ENCODE peak calls at places on chromosomes 13 and 19, in nine cellular contexts. One of them, this sample, is unnamed.

GRCh38 chr13:103308700-103309099 is 242.5 kb upstream of the SLC10A2 start:
- DNase-seq in Peyer's patch: no peak
- DNase-seq in A549: no peak
- DNase-seq in tibial nerve: no peak
- DNase-seq in HCT116: no peak
- DNase-seq in gastrocnemius medialis: no peak
- DNase-seq in IMR-90: no peak
- DNase-seq in transverse colon: no peak
- DNase-seq in heart left ventricle: no peak
- DNase-seq in this sample: no peak

GRCh38 chr19:610071-610800 is 20.6 kb downstream of the HCN2 start:
- DNase-seq in A549: no peak
- DNase-seq in gastrocnemius medialis: no peak
- DNase-seq in transverse colon: peak; percentile 52
- DNase-seq in heart left ventricle: no peak
- DNase-seq in Peyer's patch: peak; percentile 69
- DNase-seq in HCT116: no peak
- DNase-seq in IMR-90: no peak
- DNase-seq in tibial nerve: no peak
- DNase-seq in this sample: no peak

GRCh38 chr19:7970716-7971448 is 27.4 kb upstream of the TIMM44 start:
- DNase-seq in A549: peak; percentile 39
- DNase-seq in gastrocnemius medialis: peak; percentile 35
- DNase-seq in transverse colon: peak; percentile 18
- DNase-seq in heart left ventricle: no peak
- DNase-seq in IMR-90: peak; percentile 28
- DNase-seq in HCT116: peak; percentile 8
- DNase-seq in tibial nerve: no peak
- DNase-seq in Peyer's patch: no peak
- DNase-seq in this sample: no peak

GRCh38 chr13:24741016-24741662 is 22.8 kb upstream of the RNF17 start:
- DNase-seq in heart left ventricle: no peak
- DNase-seq in gastrocnemius medialis: no peak
- DNase-seq in Peyer's patch: no peak
- DNase-seq in A549: no peak
- DNase-seq in transverse colon: no peak
- DNase-seq in IMR-90: no peak
- DNase-seq in tibial nerve: no peak
- DNase-seq in HCT116: no peak
- DNase-seq in this sample: no peak

GRCh38 chr19:33712268-33712667 is 84.4 kb upstream of the KCTD15 start:
- DNase-seq in tibial nerve: no peak
- DNase-seq in Peyer's patch: no peak
- DNase-seq in gastrocnemius medialis: no peak
- DNase-seq in HCT116: no peak
- DNase-seq in A549: no peak
- DNase-seq in IMR-90: no peak
- DNase-seq in heart left ventricle: no peak
- DNase-seq in transverse colon: no peak
- DNase-seq in this sample: no peak

GRCh38 chr19:8900421-8900820 is 68.2 kb downstream of the MBD3L1 start:
- DNase-seq in gastrocnemius medialis: no peak
- DNase-seq in transverse colon: no peak
- DNase-seq in Peyer's patch: no peak
- DNase-seq in heart left ventricle: no peak
- DNase-seq in IMR-90: no peak
- DNase-seq in tibial nerve: no peak
- DNase-seq in A549: no peak
- DNase-seq in HCT116: no peak
- DNase-seq in this sample: no peak

GRCh38 chr19:1063030-1063908 is 3.7 kb upstream of the ARHGAP45 start:
- DNase-seq in heart left ventricle: no peak
- DNase-seq in transverse colon: no peak
- DNase-seq in IMR-90: no peak
- DNase-seq in A549: no peak
- DNase-seq in HCT116: peak; percentile 78
- DNase-seq in tibial nerve: no peak
- DNase-seq in Peyer's patch: no peak
- DNase-seq in gastrocnemius medialis: no peak
- DNase-seq in this sample: no peak

GRCh38 chr13:47723898-47724297 is 277.2 kb downstream of the SUCLA2 start:
- DNase-seq in heart left ventricle: no peak
- DNase-seq in transverse colon: no peak
- DNase-seq in A549: no peak
- DNase-seq in IMR-90: no peak
- DNase-seq in Peyer's patch: no peak
- DNase-seq in HCT116: no peak
- DNase-seq in gastrocnemius medialis: no peak
- DNase-seq in tibial nerve: no peak
- DNase-seq in this sample: no peak

GRCh38 chr19:28021316-28022185 is 1191.4 kb downstream of the UQCRFS1 start:
- DNase-seq in HCT116: no peak
- DNase-seq in A549: no peak
- DNase-seq in heart left ventricle: no peak
- DNase-seq in IMR-90: no peak
- DNase-seq in tibial nerve: no peak
- DNase-seq in transverse colon: no peak
- DNase-seq in Peyer's patch: no peak
- DNase-seq in gastrocnemius medialis: no peak
- DNase-seq in this sample: no peak

GRCh38 chr13:97911311-97912138 is 42.0 kb upstream of the IPO5 start:
- DNase-seq in heart left ventricle: no peak
- DNase-seq in tibial nerve: no peak
- DNase-seq in gastrocnemius medialis: no peak
- DNase-seq in Peyer's patch: no peak
- DNase-seq in IMR-90: peak; percentile 32
- DNase-seq in A549: peak; percentile 17
- DNase-seq in transverse colon: no peak
- DNase-seq in HCT116: peak; percentile 21
- DNase-seq in this sample: no peak

GRCh38 chr13:98556968-98557591 is 19.8 kb downstream of the STK24 start:
- DNase-seq in Peyer's patch: no peak
- DNase-seq in heart left ventricle: no peak
- DNase-seq in transverse colon: no peak
- DNase-seq in A549: no peak
- DNase-seq in gastrocnemius medialis: no peak
- DNase-seq in IMR-90: peak; percentile 32
- DNase-seq in HCT116: no peak
- DNase-seq in tibial nerve: no peak
- DNase-seq in this sample: no peak

GRCh38 chr19:55173717-55174409 is 6.2 kb downstream of the SYT5 start:
- DNase-seq in A549: peak; percentile 95
- DNase-seq in Peyer's patch: no peak
- DNase-seq in heart left ventricle: peak; percentile 61
- DNase-seq in IMR-90: peak; percentile 43
- DNase-seq in gastrocnemius medialis: no peak
- DNase-seq in transverse colon: peak; percentile 61
- DNase-seq in tibial nerve: no peak
- DNase-seq in HCT116: peak; percentile 75
- DNase-seq in this sample: no peak

GRCh38 chr19:14478113-14478545 is 3.0 kb upstream of the PTGER1 start:
- DNase-seq in gastrocnemius medialis: no peak
- DNase-seq in heart left ventricle: no peak
- DNase-seq in A549: no peak
- DNase-seq in Peyer's patch: no peak
- DNase-seq in IMR-90: no peak
- DNase-seq in HCT116: no peak
- DNase-seq in transverse colon: no peak
- DNase-seq in tibial nerve: no peak
- DNase-seq in this sample: no peak

GRCh38 chr19:55641376-55642152 is 762 bp downstream of the ZNF580 start:
- DNase-seq in HCT116: no peak
- DNase-seq in Peyer's patch: peak; percentile 52
- DNase-seq in IMR-90: peak; percentile 18
- DNase-seq in heart left ventricle: no peak
- DNase-seq in A549: peak; percentile 68
- DNase-seq in tibial nerve: no peak
- DNase-seq in transverse colon: no peak
- DNase-seq in gastrocnemius medialis: no peak
- DNase-seq in this sample: no peak

GRCh38 chr13:29975287-29975686 is 124.9 kb upstream of the UBL3 start:
- DNase-seq in HCT116: no peak
- DNase-seq in gastrocnemius medialis: no peak
- DNase-seq in A549: no peak
- DNase-seq in IMR-90: no peak
- DNase-seq in transverse colon: no peak
- DNase-seq in Peyer's patch: no peak
- DNase-seq in heart left ventricle: no peak
- DNase-seq in tibial nerve: no peak
- DNase-seq in this sample: no peak

GRCh38 chr13:106804996-106805395 is 237.1 kb upstream of the ARGLU1 start:
- DNase-seq in gastrocnemius medialis: no peak
- DNase-seq in HCT116: no peak
- DNase-seq in tibial nerve: no peak
- DNase-seq in A549: no peak
- DNase-seq in IMR-90: no peak
- DNase-seq in heart left ventricle: no peak
- DNase-seq in transverse colon: no peak
- DNase-seq in Peyer's patch: no peak
- DNase-seq in this sample: no peak

DNA sequence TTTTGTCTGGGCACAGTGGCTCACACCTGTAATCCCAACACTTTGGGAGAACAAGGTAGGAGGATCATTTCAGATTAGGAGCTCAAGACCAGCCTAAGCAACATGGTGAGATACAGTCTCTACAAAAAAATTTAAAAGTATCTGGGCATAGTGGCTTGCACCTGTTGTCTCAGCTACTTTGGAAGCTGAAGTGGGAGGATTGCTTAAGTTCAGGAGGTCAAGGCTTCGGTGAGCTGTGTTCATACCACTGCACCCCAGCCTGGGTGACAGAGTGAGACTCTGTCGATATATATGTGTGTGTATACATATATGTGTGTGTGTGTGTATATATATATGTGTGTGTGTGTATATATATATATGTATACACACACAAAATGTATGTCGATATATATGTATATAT is 833.0 kb downstream of the PCDH9 start:
- DNase-seq in transverse colon: no peak
- DNase-seq in gastrocnemius medialis: no peak
- DNase-seq in A549: no peak
- DNase-seq in Peyer's patch: no peak
- DNase-seq in heart left ventricle: no peak
- DNase-seq in tibial nerve: no peak
- DNase-seq in IMR-90: no peak
- DNase-seq in HCT116: no peak
- DNase-seq in this sample: no peak
- TF ChIP-seq POLR2A in transverse colon: no peak
- TF ChIP-seq POLR2A in gastrocnemius medialis: no peak
- TF ChIP-seq POLR2A in A549: no peak
- TF ChIP-seq POLR2A in Peyer's patch: no peak
- TF ChIP-seq POLR2A in heart left ventricle: no peak
- TF ChIP-seq POLR2A in tibial nerve: no peak
- TF ChIP-seq POLR2A in IMR-90: no peak
- TF ChIP-seq POLR2A in HCT116: no peak
- TF ChIP-seq POLR2A in this sample: no peak

DNA sequence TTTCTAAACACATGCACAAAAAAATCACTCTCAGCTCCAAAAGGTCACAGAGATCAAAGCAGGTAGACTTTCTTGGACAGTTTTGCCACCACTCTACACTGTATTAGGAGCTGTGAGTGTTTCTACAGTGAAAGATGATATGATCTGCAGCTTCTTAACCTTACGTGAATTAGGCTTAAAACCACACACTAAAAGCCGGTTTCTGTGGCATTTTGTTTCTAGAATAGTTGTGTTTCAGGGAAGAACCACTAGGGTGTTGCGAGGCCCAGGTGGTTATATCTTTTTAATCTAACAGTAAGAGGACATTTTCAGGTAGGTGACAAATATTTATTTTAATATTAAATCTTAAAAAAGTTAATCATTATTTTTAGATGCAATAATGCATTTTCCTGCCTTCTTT is 216.4 kb downstream of the KLF5 start:
- DNase-seq in heart left ventricle: no peak
- DNase-seq in tibial nerve: no peak
- DNase-seq in A549: no peak
- DNase-seq in gastrocnemius medialis: no peak
- DNase-seq in transverse colon: no peak
- DNase-seq in HCT116: no peak
- DNase-seq in Peyer's patch: no peak
- DNase-seq in IMR-90: no peak
- DNase-seq in this sample: no peak
- TF ChIP-seq CTCF in heart left ventricle: no peak
- TF ChIP-seq CTCF in tibial nerve: no peak
- TF ChIP-seq CTCF in A549: no peak
- TF ChIP-seq CTCF in gastrocnemius medialis: no peak
- TF ChIP-seq CTCF in transverse colon: no peak
- TF ChIP-seq CTCF in HCT116: no peak
- TF ChIP-seq CTCF in Peyer's patch: no peak
- TF ChIP-seq CTCF in IMR-90: no peak
- TF ChIP-seq CTCF in this sample: no peak

GRCh38 chr13:110397445-110397844 is 90.4 kb downstream of the COL4A2 start:
- DNase-seq in A549: no peak
- DNase-seq in transverse colon: no peak
- DNase-seq in IMR-90: peak; percentile 85
- DNase-seq in HCT116: no peak
- DNase-seq in Peyer's patch: no peak
- DNase-seq in tibial nerve: no peak
- DNase-seq in heart left ventricle: no peak
- DNase-seq in gastrocnemius medialis: no peak
- DNase-seq in this sample: peak; percentile 39

GRCh38 chr13:110398564-110399507 is 91.8 kb downstream of the COL4A2 start:
- DNase-seq in transverse colon: no peak
- DNase-seq in A549: no peak
- DNase-seq in tibial nerve: no peak
- DNase-seq in heart left ventricle: no peak
- DNase-seq in IMR-90: peak; percentile 72
- DNase-seq in Peyer's patch: no peak
- DNase-seq in gastrocnemius medialis: no peak
- DNase-seq in HCT116: no peak
- DNase-seq in this sample: no peak

GRCh38 chr13:110394371-110394841 is 87.3 kb downstream of the COL4A2 start:
- DNase-seq in A549: no peak
- DNase-seq in IMR-90: peak; percentile 94
- DNase-seq in HCT116: no peak
- DNase-seq in transverse colon: no peak
- DNase-seq in tibial nerve: no peak
- DNase-seq in Peyer's patch: no peak
- DNase-seq in heart left ventricle: no peak
- DNase-seq in gastrocnemius medialis: no peak
- DNase-seq in this sample: no peak

GRCh38 chr13:110396476-110396875 is 89.4 kb downstream of the COL4A2 start:
- DNase-seq in tibial nerve: no peak
- DNase-seq in A549: no peak
- DNase-seq in IMR-90: no peak
- DNase-seq in transverse colon: no peak
- DNase-seq in heart left ventricle: no peak
- DNase-seq in HCT116: no peak
- DNase-seq in gastrocnemius medialis: no peak
- DNase-seq in Peyer's patch: no peak
- DNase-seq in this sample: no peak

GRCh38 chr13:110396913-110397379 is 89.9 kb downstream of the COL4A2 start:
- DNase-seq in transverse colon: peak; percentile 77
- DNase-seq in A549: no peak
- DNase-seq in IMR-90: peak; percentile 100
- DNase-seq in Peyer's patch: peak; percentile 38
- DNase-seq in heart left ventricle: peak; percentile 82
- DNase-seq in HCT116: no peak
- DNase-seq in tibial nerve: peak; percentile 87
- DNase-seq in gastrocnemius medialis: peak; percentile 89
- DNase-seq in this sample: peak; percentile 97
- TF ChIP-seq POLR2A in transverse colon: no peak
- TF ChIP-seq POLR2A in A549: no peak
- TF ChIP-seq POLR2A in IMR-90: no peak
- TF ChIP-seq POLR2A in Peyer's patch: no peak
- TF ChIP-seq POLR2A in heart left ventricle: peak; percentile 31
- TF ChIP-seq POLR2A in HCT116: no peak
- TF ChIP-seq POLR2A in tibial nerve: peak; percentile 38
- TF ChIP-seq POLR2A in gastrocnemius medialis: peak; percentile 3
- TF ChIP-seq POLR2A in this sample: no peak

GRCh38 chr19:18675779-18676178 is 7.7 kb upstream of the CRTC1 start:
- DNase-seq in heart left ventricle: no peak
- DNase-seq in IMR-90: no peak
- DNase-seq in HCT116: peak; percentile 10
- DNase-seq in Peyer's patch: no peak
- DNase-seq in transverse colon: no peak
- DNase-seq in tibial nerve: no peak
- DNase-seq in gastrocnemius medialis: no peak
- DNase-seq in A549: no peak
- DNase-seq in this sample: no peak
- TF ChIP-seq CTCF in heart left ventricle: peak; percentile 49
- TF ChIP-seq CTCF in IMR-90: peak; percentile 52
- TF ChIP-seq CTCF in HCT116: no peak
- TF ChIP-seq CTCF in Peyer's patch: no peak
- TF ChIP-seq CTCF in transverse colon: no peak
- TF ChIP-seq CTCF in tibial nerve: no peak
- TF ChIP-seq CTCF in gastrocnemius medialis: peak; percentile 24
- TF ChIP-seq CTCF in A549: peak; percentile 11
- TF ChIP-seq CTCF in this sample: no peak